ENCODE peak calls at places on chromosomes 12 and 14, in six cellular contexts. M is mesendoderm, G is H1, D is IMR-90, B is neuronal stem cell, L is H9. H is an unnamed sample.
A peak's percentile ranks its signal among the peaks of the same experiment; 100 is the strongest.

GRCh38 chr12:66129934-66130266 is 650 bp downstream of the LLPH start:
- DNase-seq in D (no peak), G (no peak), M (peak; percentile 33), B (no peak), L (no peak), H (peak; percentile 22)

GRCh38 chr14:92308676-92309075 is 14.3 kb upstream of the SLC24A4 start:
- DNase-seq in G (no peak), L (no peak), B (no peak), D (no peak), M (no peak), H (no peak)

GRCh38 chr14:88452231-88452630 is 66.8 kb downstream of the SPATA7 start:
- DNase-seq in L (no peak), G (no peak), M (peak; percentile 15), B (no peak), D (no peak), H (no peak)

GRCh38 chr14:105940534-105941225 is 414.3 kb downstream of the TMEM121 start:
- DNase-seq in M (no peak), L (no peak), G (no peak), D (no peak), B (no peak), H (no peak)

GRCh38 chr14:95499354-95499750 is 17.1 kb downstream of the SYNE3 start:
- DNase-seq in G (no peak), D (no peak), B (no peak), L (no peak), M (no peak), H (no peak)

GRCh38 chr12:51694146-51694545 is 103.1 kb downstream of the SCN8A start:
- DNase-seq in G (no peak), M (no peak), D (no peak), L (no peak), B (no peak), H (no peak)

GRCh38 chr14:51979399-51979709 is 10.0 kb upstream of the RTRAF start:
- DNase-seq in B (no peak), L (no peak), M (no peak), G (no peak), D (no peak), H (no peak)

GRCh38 chr12:121214171-121214777 is 4.3 kb downstream of the P2RX4 start:
- DNase-seq in L (no peak), D (peak; percentile 42), M (no peak), B (no peak), G (no peak), H (peak; percentile 95)

GRCh38 chr12:128076188-128076587 is 190.8 kb upstream of the TMEM132C start:
- DNase-seq in M (peak; percentile 28), D (no peak), L (no peak), G (no peak), B (no peak), H (peak; percentile 81)

GRCh38 chr12:9870311-9870866 is 1.2 kb upstream of the CLEC2B start:
- DNase-seq in L (no peak), D (no peak), B (no peak), G (no peak), M (no peak), H (peak; percentile 20)

GRCh38 chr14:101022121-101022520 is 118.6 kb upstream of the RTL1 start:
- DNase-seq in G (no peak), D (no peak), M (no peak), B (no peak), L (no peak), H (no peak)

GRCh38 chr12:118680361-118680963 is 300.9 kb upstream of the SRRM4 start:
- DNase-seq in G (no peak), D (no peak), M (peak; percentile 57), L (peak; percentile 50), B (peak; percentile 32), H (no peak)

GRCh38 chr12:128818065-128819022 is 5.4 kb downstream of the SLC15A4 start:
- DNase-seq in D (peak; percentile 43), L (no peak), M (peak; percentile 64), G (no peak), B (no peak), H (peak; percentile 64)

GRCh38 chr12:48021485-48022179 is 17.4 kb upstream of the COL2A1 start:
- DNase-seq in G (peak; percentile 97), B (no peak), D (no peak), M (peak; percentile 99), L (peak; percentile 96), H (no peak)

GRCh38 chr12:57735952-57736742 is 2.4 kb downstream of the AGAP2 start:
- DNase-seq in M (peak; percentile 83), L (peak; percentile 84), B (no peak), D (peak; percentile 37), G (no peak), H (peak; percentile 54)

GRCh38 chr12:116161588-116161987 is 115.9 kb downstream of the MED13L start:
- DNase-seq in M (peak; percentile 34), L (no peak), G (no peak), D (peak; percentile 73), B (no peak), H (no peak)

GRCh38 chr14:81551471-81551870 is 17.8 kb upstream of the SEL1L start:
- DNase-seq in G (no peak), M (no peak), L (no peak), B (no peak), D (no peak), H (no peak)

DNA sequence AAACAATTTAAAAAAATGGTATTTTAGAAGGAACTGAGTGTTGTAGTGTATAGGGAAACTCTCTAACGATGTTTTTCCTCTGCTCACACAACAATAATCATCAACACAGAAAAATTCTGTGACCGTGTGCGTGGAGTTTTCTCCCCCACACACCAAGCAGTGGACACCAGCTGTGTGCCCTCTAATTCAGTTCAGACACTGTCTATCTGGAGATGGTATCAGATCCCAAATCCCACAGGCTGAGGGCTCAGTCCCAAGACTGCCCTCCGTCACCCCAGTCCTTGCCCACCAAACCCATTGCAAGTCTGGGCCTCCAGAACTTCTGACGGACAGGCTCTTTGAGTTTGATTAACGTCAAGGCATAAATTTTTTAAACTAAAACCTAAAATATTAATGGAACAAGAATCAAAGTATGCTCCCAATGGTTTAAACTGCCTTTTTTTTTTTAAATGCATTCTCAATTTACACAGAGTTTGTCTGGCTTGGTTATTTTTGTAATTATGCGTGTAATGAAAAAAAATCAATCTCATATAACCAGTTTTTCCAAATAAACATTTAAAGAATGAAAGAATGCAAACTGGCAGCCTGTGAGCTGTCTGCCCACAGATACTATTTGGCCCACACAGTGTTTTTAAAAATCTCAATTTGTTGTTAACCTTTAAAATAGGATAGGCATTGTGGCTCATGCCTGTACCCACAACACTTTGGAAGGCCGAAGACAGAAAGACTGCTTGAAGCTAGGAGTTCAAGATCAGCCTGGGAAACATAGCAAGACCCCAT is 19.2 kb downstream of the BLTP3B start:
- DNase-seq in G (no peak), L (no peak), M (no peak), D (no peak), B (no peak), H (no peak)
- H2BK15ac ChIP-seq in G (no peak overlapping the region), L (no peak overlapping the region), M (no peak overlapping the region), D (no peak overlapping the region), B (no peak overlapping the region), H (no peak overlapping the region)

GRCh38 chr14:74515891-74516412 is 22.4 kb downstream of the ISCA2 start:
- DNase-seq in B (no peak), M (no peak), D (no peak), L (no peak), G (no peak), H (no peak)

GRCh38 chr14:74516451-74517155 is 23.0 kb downstream of the ISCA2 start:
- DNase-seq in M (peak; percentile 87), D (peak; percentile 25), B (no peak), G (no peak), L (peak; percentile 67), H (peak; percentile 23)

GRCh38 chr14:74517731-74518130 is 24.2 kb downstream of the ISCA2 start:
- DNase-seq in B (no peak), G (no peak), D (no peak), M (no peak), L (no peak), H (no peak)

GRCh38 chr14:74519316-74520074 is 25.9 kb downstream of the ISCA2 start:
- DNase-seq in D (no peak), G (no peak), B (no peak), L (no peak), M (no peak), H (no peak)

DNA sequence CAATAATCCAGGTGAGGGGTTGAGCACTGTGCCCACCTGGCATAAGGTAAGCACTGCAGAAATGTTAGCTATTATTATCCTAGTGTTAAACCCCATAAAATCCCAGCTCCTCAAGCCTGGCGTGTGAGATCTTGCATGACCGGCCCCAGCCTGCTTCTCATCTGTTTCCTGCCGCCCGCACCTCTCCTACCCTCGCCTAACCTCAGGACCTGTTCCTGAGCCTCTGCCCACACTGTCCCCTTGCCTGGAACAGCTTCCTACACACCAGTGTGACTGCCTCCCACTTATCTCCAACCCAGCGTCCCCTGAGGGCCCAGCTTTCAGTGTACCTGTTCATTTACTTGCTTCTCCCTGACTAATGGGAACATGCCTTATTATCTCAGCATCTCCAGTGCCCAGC is 24.7 kb downstream of the ISCA2 start:
- DNase-seq in L (no peak), G (no peak), D (no peak), M (no peak), B (no peak), H (no peak)
- H3K9ac ChIP-seq in L (no peak overlapping the region), G (no peak overlapping the region), D (no peak overlapping the region), M (no peak overlapping the region), B (no peak overlapping the region), H (no peak overlapping the region)

DNA sequence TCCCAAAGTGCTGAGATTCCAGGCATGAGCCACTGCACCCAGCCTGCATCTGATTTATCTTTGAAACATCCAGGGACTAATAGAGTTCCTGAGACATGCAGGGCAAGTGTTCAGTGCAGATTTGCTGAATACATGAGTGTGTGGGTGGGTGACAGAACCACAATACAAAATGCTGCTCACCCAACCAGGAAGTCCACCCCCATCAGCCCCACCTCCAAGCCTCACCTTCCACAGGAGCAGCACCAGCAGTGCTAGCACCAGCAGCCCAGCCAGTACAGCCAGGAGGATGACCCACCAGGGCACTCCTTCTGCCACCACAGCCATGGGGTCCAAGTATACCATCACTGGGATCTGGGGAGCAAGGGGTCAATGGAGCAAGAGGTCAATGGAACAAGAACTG is 20.0 kb downstream of the ITGA7 start:
- DNase-seq in M (no peak), L (no peak), B (no peak), D (no peak), G (no peak), H (no peak)
- H4K8ac ChIP-seq in M (no peak overlapping the region), L (no peak overlapping the region), B (no peak overlapping the region), D (no peak overlapping the region), G (no peak overlapping the region), H (no peak overlapping the region)

GRCh38 chr12:111582133-111582747 is 16.9 kb downstream of the ATXN2 start:
- DNase-seq in G (no peak), D (no peak), B (no peak), L (no peak), M (no peak), H (no peak)

GRCh38 chr12:111585619-111586135 is 13.4 kb downstream of the ATXN2 start:
- DNase-seq in G (no peak), M (no peak), L (no peak), D (no peak), B (no peak), H (no peak)

GRCh38 chr12:111588010-111588409 is 11.1 kb downstream of the ATXN2 start:
- DNase-seq in L (no peak), B (no peak), D (no peak), G (no peak), M (no peak), H (no peak)

GRCh38 chr12:111586986-111587385 is 12.1 kb downstream of the ATXN2 start:
- DNase-seq in G (no peak), L (no peak), B (no peak), M (no peak), D (no peak), H (no peak)

DNA sequence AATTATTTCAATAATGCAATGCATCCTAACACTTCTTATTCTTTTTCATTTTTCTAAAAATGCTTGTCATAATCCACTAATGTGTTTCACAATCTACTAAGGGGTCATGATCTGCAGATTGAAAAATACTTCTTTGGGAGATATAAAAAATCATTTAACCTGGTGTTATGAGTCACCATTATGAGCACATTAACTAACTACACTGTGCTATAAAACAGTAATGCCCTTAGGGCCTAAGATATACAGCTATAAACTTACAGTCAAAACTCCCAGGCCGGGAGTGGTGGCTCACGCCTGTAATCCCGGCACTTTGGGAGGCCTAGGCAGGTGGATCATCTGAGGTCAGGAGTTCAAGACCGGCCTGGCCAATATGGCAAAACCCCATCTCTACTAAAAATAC is 14.2 kb downstream of the ATXN2 start:
- DNase-seq in B (no peak), M (no peak), G (no peak), D (peak; percentile 60), L (no peak), H (no peak)
- H2BK15ac ChIP-seq in B (no peak overlapping the region), M (no peak overlapping the region), G (no peak overlapping the region), D (no peak overlapping the region), L (no peak overlapping the region), H (no peak overlapping the region)